ENCODE peak calls at places on chromosome 9, in ten cellular contexts. D, C, O, F, Q, T, E, I, X and H are unnamed samples.

GRCh38 chr9:112006361-112007020 is 109.9 kb downstream of the UGCG start:
- DNase-seq in D (no peak), C (no peak), O (no peak), F (no peak), Q (no peak), T (no peak), E (no peak), I (no peak), X (no peak), H (no peak)

GRCh38 chr9:23707249-23707648 is 118.8 kb downstream of the ELAVL2 start:
- DNase-seq in D (no peak), C (no peak), O (no peak), F (no peak), Q (no peak), T (no peak), E (no peak), I (no peak), X (no peak), H (no peak)

GRCh38 chr9:31119882-31120481 is 1264.5 kb upstream of the ACO1 start:
- DNase-seq in D (no peak), C (no peak), O (peak; percentile 50), F (peak; percentile 24), Q (no peak), T (no peak), E (no peak), I (no peak), X (peak; percentile 38), H (no peak)

GRCh38 chr9:35791321-35791921 is at the start of gene NPR2:
- DNase-seq in D (no peak), C (peak; percentile 49), O (no peak), F (peak; percentile 21), Q (no peak), T (no peak), E (no peak), I (peak; percentile 70), X (no peak), H (no peak)

GRCh38 chr9:134970719-134971118 is 53.0 kb upstream of the FCN1 start:
- DNase-seq in D (no peak), C (no peak), O (no peak), F (no peak), Q (peak; percentile 14), T (no peak), E (no peak), I (no peak), X (no peak), H (no peak)

GRCh38 chr9:23825700-23826099 is 340 bp downstream of the ELAVL2 start:
- DNase-seq in D (no peak), C (no peak), O (no peak), F (no peak), Q (no peak), T (no peak), E (no peak), I (no peak), X (no peak), H (no peak)

GRCh38 chr9:136616948-136617695 is 45.6 kb upstream of the EGFL7 start:
- DNase-seq in D (no peak), C (no peak), O (no peak), F (no peak), Q (no peak), T (no peak), E (no peak), I (no peak), X (no peak), H (no peak)

GRCh38 chr9:132168347-132168746 is 6.5 kb downstream of the NTNG2 start:
- DNase-seq in D (no peak), C (no peak), O (peak; percentile 9), F (no peak), Q (no peak), T (no peak), E (peak; percentile 65), I (no peak), X (no peak), H (peak; percentile 59)